ENCODE peak calls at places on chromosomes 13 and 19, in four cellular contexts. One of them, this sample, is unnamed.

GRCh38 chr19:31141301-31141700 is 207.9 kb downstream of the TSHZ3 start:
- DNase-seq in NB4: no peak
- DNase-seq in epithelial cell of esophagus: no peak
- DNase-seq in cardiac muscle cell: no peak
- DNase-seq in this sample: no peak

GRCh38 chr13:42277618-42278276 is 5.8 kb downstream of the AKAP11 start:
- DNase-seq in NB4: peak
- DNase-seq in epithelial cell of esophagus: no peak
- DNase-seq in cardiac muscle cell: no peak
- DNase-seq in this sample: no peak

GRCh38 chr13:49367640-49368431 is 76.0 kb downstream of the CAB39L start:
- DNase-seq in NB4: no peak
- DNase-seq in epithelial cell of esophagus: no peak
- DNase-seq in cardiac muscle cell: no peak
- DNase-seq in this sample: no peak

GRCh38 chr13:22311734-22312404 is 641.0 kb downstream of the FGF9 start:
- DNase-seq in NB4: no peak
- DNase-seq in epithelial cell of esophagus: no peak
- DNase-seq in cardiac muscle cell: no peak
- DNase-seq in this sample: no peak

GRCh38 chr13:106407338-106407737 is 128.1 kb downstream of the EFNB2 start:
- DNase-seq in NB4: no peak
- DNase-seq in epithelial cell of esophagus: peak
- DNase-seq in cardiac muscle cell: no peak
- DNase-seq in this sample: no peak

GRCh38 chr19:43633520-43633919 is 6.1 kb downstream of the CADM4 start:
- DNase-seq in NB4: no peak
- DNase-seq in epithelial cell of esophagus: no peak
- DNase-seq in cardiac muscle cell: no peak
- DNase-seq in this sample: no peak

GRCh38 chr19:8611890-8612806 is 1.6 kb upstream of the ADAMTS10 start:
- DNase-seq in NB4: peak
- DNase-seq in epithelial cell of esophagus: no peak
- DNase-seq in cardiac muscle cell: no peak
- DNase-seq in this sample: peak

GRCh38 chr19:54674021-54674617 is 11.3 kb downstream of the LILRB4 start:
- DNase-seq in NB4: peak
- DNase-seq in epithelial cell of esophagus: peak
- DNase-seq in cardiac muscle cell: no peak
- DNase-seq in this sample: peak

GRCh38 chr19:16885166-16885565 is 3.6 kb upstream of the F2RL3 start:
- DNase-seq in NB4: no peak
- DNase-seq in epithelial cell of esophagus: no peak
- DNase-seq in cardiac muscle cell: no peak
- DNase-seq in this sample: no peak

GRCh38 chr19:49403404-49404187 is 15.5 kb downstream of the KASH5 start:
- DNase-seq in NB4: no peak
- DNase-seq in epithelial cell of esophagus: no peak
- DNase-seq in cardiac muscle cell: peak
- DNase-seq in this sample: no peak

GRCh38 chr19:50248826-50249225 is 45.4 kb downstream of the MYH14 start:
- DNase-seq in NB4: no peak
- DNase-seq in epithelial cell of esophagus: no peak
- DNase-seq in cardiac muscle cell: no peak
- DNase-seq in this sample: no peak

GRCh38 chr13:99027260-99027659 is 49.4 kb upstream of the DOCK9 start:
- DNase-seq in NB4: no peak
- DNase-seq in epithelial cell of esophagus: no peak
- DNase-seq in cardiac muscle cell: no peak
- DNase-seq in this sample: no peak

GRCh38 chr13:50684366-50684765 is 159.1 kb downstream of the DLEU7 start:
- DNase-seq in NB4: no peak
- DNase-seq in epithelial cell of esophagus: no peak
- DNase-seq in cardiac muscle cell: no peak
- DNase-seq in this sample: no peak

GRCh38 chr13:76516013-76516412 is 370.2 kb downstream of the KCTD12 start:
- DNase-seq in NB4: no peak
- DNase-seq in epithelial cell of esophagus: peak
- DNase-seq in cardiac muscle cell: no peak
- DNase-seq in this sample: no peak

GRCh38 chr13:44976949-44977583 is 12.2 kb downstream of the NUFIP1 start:
- DNase-seq in NB4: no peak
- DNase-seq in epithelial cell of esophagus: no peak
- DNase-seq in cardiac muscle cell: no peak
- DNase-seq in this sample: no peak

GRCh38 chr13:34207872-34208271 is 389.9 kb downstream of the RFC3 start:
- DNase-seq in NB4: no peak
- DNase-seq in epithelial cell of esophagus: no peak
- DNase-seq in cardiac muscle cell: no peak
- DNase-seq in this sample: no peak

GRCh38 chr19:17762505-17763229 is 11.4 kb downstream of the FCHO1 start:
- DNase-seq in NB4: peak
- DNase-seq in epithelial cell of esophagus: peak
- DNase-seq in cardiac muscle cell: peak
- DNase-seq in this sample: no peak

GRCh38 chr13:91216928-91217700 is 130.4 kb upstream of the MIR17HG start:
- DNase-seq in NB4: no peak
- DNase-seq in epithelial cell of esophagus: no peak
- DNase-seq in cardiac muscle cell: no peak
- DNase-seq in this sample: no peak

GRCh38 chr19:38557205-38557799 is 60.5 kb downstream of the MAP4K1 start:
- DNase-seq in NB4: peak
- DNase-seq in epithelial cell of esophagus: no peak
- DNase-seq in cardiac muscle cell: no peak
- DNase-seq in this sample: no peak

GRCh38 chr19:28968721-28969120 is 244.2 kb downstream of the UQCRFS1 start:
- DNase-seq in NB4: no peak
- DNase-seq in epithelial cell of esophagus: no peak
- DNase-seq in cardiac muscle cell: no peak
- DNase-seq in this sample: no peak

GRCh38 chr13:24493356-24493755 is 19.2 kb downstream of the PARP4 start:
- DNase-seq in NB4: no peak
- DNase-seq in epithelial cell of esophagus: no peak
- DNase-seq in cardiac muscle cell: no peak
- DNase-seq in this sample: no peak

GRCh38 chr19:16386619-16387240 is 62.1 kb downstream of the KLF2 start:
- DNase-seq in NB4: peak
- DNase-seq in epithelial cell of esophagus: peak
- DNase-seq in cardiac muscle cell: peak
- DNase-seq in this sample: peak

GRCh38 chr13:84571264-84571663 is 689.0 kb upstream of the SLITRK1 start:
- DNase-seq in NB4: peak
- DNase-seq in epithelial cell of esophagus: no peak
- DNase-seq in cardiac muscle cell: no peak
- DNase-seq in this sample: no peak
- TF ChIP-seq CTCF in NB4: no peak
- TF ChIP-seq CTCF in epithelial cell of esophagus: peak
- TF ChIP-seq CTCF in cardiac muscle cell: no peak
- TF ChIP-seq CTCF in this sample: no peak

DNA sequence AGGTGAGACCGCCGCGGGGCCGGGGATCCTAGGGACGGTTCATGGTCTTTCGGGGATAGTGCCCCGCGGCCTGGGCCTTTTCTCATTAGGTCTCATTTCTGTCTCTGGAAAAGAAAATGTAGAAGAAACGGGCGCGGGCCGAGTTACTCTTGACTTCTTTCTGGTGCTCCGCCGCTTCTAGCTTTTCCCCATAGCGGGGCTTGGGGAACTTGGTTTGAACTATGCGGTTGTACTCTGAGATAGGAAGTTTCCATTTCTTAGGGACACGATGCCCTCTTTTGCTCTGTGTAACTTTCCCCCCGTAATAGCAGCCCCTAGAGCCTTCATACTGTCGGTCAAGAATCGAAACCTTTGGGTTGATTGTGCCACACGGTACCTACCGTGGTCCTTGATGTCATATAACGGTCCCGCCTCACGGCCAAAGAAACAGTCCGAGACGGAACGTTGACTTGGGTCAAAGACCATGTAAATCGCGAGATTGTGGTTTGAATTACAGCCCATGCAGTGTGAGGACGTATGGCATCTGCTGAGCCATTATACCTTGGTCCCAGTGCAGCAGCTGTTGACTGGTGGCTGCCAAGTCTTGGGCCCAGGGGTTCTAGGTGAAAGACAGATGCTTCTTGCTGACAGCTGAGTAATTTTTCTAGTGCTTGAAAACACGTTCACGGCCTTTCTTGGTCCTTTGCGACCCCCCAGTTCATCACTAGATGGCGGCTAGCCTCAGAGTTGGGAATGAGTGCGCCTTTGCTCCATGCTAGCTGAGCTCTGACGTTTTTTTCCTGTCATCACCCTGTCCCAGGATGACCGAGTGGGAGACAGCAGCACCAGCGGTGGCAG is 487 bp downstream of the RPS5 start:
- DNase-seq in NB4: no peak
- DNase-seq in epithelial cell of esophagus: no peak
- DNase-seq in cardiac muscle cell: no peak
- DNase-seq in this sample: no peak
- TF ChIP-seq CTCF in NB4: no peak
- TF ChIP-seq CTCF in epithelial cell of esophagus: no peak
- TF ChIP-seq CTCF in cardiac muscle cell: peak
- TF ChIP-seq CTCF in this sample: no peak

GRCh38 chr19:37309834-37310575 is 60.9 kb upstream of the ZNF527 start:
- DNase-seq in NB4: peak
- DNase-seq in epithelial cell of esophagus: peak
- DNase-seq in cardiac muscle cell: peak
- DNase-seq in this sample: no peak
- TF ChIP-seq CTCF in NB4: peak
- TF ChIP-seq CTCF in epithelial cell of esophagus: no peak
- TF ChIP-seq CTCF in cardiac muscle cell: no peak
- TF ChIP-seq CTCF in this sample: peak

GRCh38 chr19:42200116-42200740 is 17.2 kb downstream of the DEDD2 start:
- DNase-seq in NB4: no peak
- DNase-seq in epithelial cell of esophagus: no peak
- DNase-seq in cardiac muscle cell: no peak
- DNase-seq in this sample: no peak
- TF ChIP-seq CTCF in NB4: no peak
- TF ChIP-seq CTCF in epithelial cell of esophagus: no peak
- TF ChIP-seq CTCF in cardiac muscle cell: no peak
- TF ChIP-seq CTCF in this sample: no peak

DNA sequence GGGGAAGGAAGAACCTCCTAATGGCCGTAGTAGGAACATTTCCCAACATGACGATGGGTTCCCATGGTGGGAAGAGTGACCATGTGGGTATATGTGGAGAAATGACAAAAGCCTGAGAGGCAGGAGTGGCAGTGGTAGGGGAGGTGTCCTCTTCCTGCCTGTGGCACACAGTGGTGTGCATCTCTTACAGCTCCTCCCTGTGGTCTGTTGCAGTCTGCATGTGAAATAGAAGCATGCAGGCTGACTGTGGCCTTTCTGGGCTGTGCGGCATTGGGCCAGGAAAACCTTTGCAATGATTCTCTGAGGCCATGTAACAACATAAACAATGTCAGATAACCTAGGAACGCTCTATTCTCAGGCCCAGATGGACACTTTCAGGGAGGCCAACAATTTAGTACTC is 84.0 kb downstream of the LACC1 start:
- DNase-seq in NB4: peak
- DNase-seq in epithelial cell of esophagus: no peak
- DNase-seq in cardiac muscle cell: peak
- DNase-seq in this sample: no peak
- TF ChIP-seq CTCF in NB4: no peak
- TF ChIP-seq CTCF in epithelial cell of esophagus: peak
- TF ChIP-seq CTCF in cardiac muscle cell: no peak
- TF ChIP-seq CTCF in this sample: no peak